ENCODE peak calls at places on chromosomes 5 and 9, in nine cellular contexts. One of them, this sample, is unnamed.

GRCh38 chr9:119836036-119836435 is 466.8 kb upstream of the BRINP1 start:
- DNase-seq in A549: no peak
- DNase-seq in neural progenitor cell: peak
- DNase-seq in mucosa of descending colon: no peak
- DNase-seq in LHCN-M2: no peak
- DNase-seq in endodermal cell: peak
- DNase-seq in NCI-H226: no peak
- DNase-seq in adipocyte: no peak
- DNase-seq in heart right ventricle: no peak
- DNase-seq in this sample: no peak

GRCh38 chr9:6765396-6765795 is 7.6 kb downstream of the KDM4C start:
- DNase-seq in A549: no peak
- DNase-seq in neural progenitor cell: no peak
- DNase-seq in mucosa of descending colon: no peak
- DNase-seq in LHCN-M2: no peak
- DNase-seq in endodermal cell: no peak
- DNase-seq in NCI-H226: no peak
- DNase-seq in adipocyte: no peak
- DNase-seq in heart right ventricle: no peak
- DNase-seq in this sample: no peak

GRCh38 chr9:69173497-69173890 is 583 bp upstream of the TJP2 start:
- DNase-seq in A549: no peak
- DNase-seq in neural progenitor cell: no peak
- DNase-seq in mucosa of descending colon: no peak
- DNase-seq in LHCN-M2: no peak
- DNase-seq in endodermal cell: no peak
- DNase-seq in NCI-H226: peak
- DNase-seq in adipocyte: no peak
- DNase-seq in heart right ventricle: no peak
- DNase-seq in this sample: no peak

GRCh38 chr5:174154559-174154958 is 109.1 kb downstream of the NSG2 start:
- DNase-seq in A549: no peak
- DNase-seq in neural progenitor cell: no peak
- DNase-seq in mucosa of descending colon: no peak
- DNase-seq in LHCN-M2: no peak
- DNase-seq in endodermal cell: no peak
- DNase-seq in NCI-H226: no peak
- DNase-seq in adipocyte: no peak
- DNase-seq in heart right ventricle: no peak
- DNase-seq in this sample: no peak

GRCh38 chr9:89435315-89435823 is 62.5 kb downstream of the SEMA4D start:
- DNase-seq in A549: peak
- DNase-seq in neural progenitor cell: peak
- DNase-seq in mucosa of descending colon: peak
- DNase-seq in LHCN-M2: no peak
- DNase-seq in endodermal cell: peak
- DNase-seq in NCI-H226: peak
- DNase-seq in adipocyte: no peak
- DNase-seq in heart right ventricle: no peak
- DNase-seq in this sample: peak

GRCh38 chr5:55691265-55692105 is 20.6 kb downstream of the SLC38A9 start:
- DNase-seq in A549: peak
- DNase-seq in neural progenitor cell: no peak
- DNase-seq in mucosa of descending colon: no peak
- DNase-seq in LHCN-M2: peak
- DNase-seq in endodermal cell: no peak
- DNase-seq in NCI-H226: no peak
- DNase-seq in adipocyte: peak
- DNase-seq in heart right ventricle: no peak
- DNase-seq in this sample: peak

GRCh38 chr5:95771109-95771708 is 40.1 kb downstream of the RHOBTB3 start:
- DNase-seq in A549: no peak
- DNase-seq in neural progenitor cell: no peak
- DNase-seq in mucosa of descending colon: no peak
- DNase-seq in LHCN-M2: no peak
- DNase-seq in endodermal cell: no peak
- DNase-seq in NCI-H226: no peak
- DNase-seq in adipocyte: no peak
- DNase-seq in heart right ventricle: peak
- DNase-seq in this sample: no peak

GRCh38 chr5:147628054-147628895 is 118.4 kb upstream of the DPYSL3 start:
- DNase-seq in A549: peak
- DNase-seq in neural progenitor cell: peak
- DNase-seq in mucosa of descending colon: peak
- DNase-seq in LHCN-M2: peak
- DNase-seq in endodermal cell: peak
- DNase-seq in NCI-H226: peak
- DNase-seq in adipocyte: peak
- DNase-seq in heart right ventricle: peak
- DNase-seq in this sample: peak

GRCh38 chr9:124180557-124180956 is 77.2 kb upstream of the NEK6 start:
- DNase-seq in A549: no peak
- DNase-seq in neural progenitor cell: no peak
- DNase-seq in mucosa of descending colon: peak
- DNase-seq in LHCN-M2: peak
- DNase-seq in endodermal cell: no peak
- DNase-seq in NCI-H226: no peak
- DNase-seq in adipocyte: peak
- DNase-seq in heart right ventricle: peak
- DNase-seq in this sample: no peak

GRCh38 chr5:81740758-81741157 is 10.1 kb downstream of the SSBP2 start:
- DNase-seq in A549: no peak
- DNase-seq in neural progenitor cell: no peak
- DNase-seq in mucosa of descending colon: no peak
- DNase-seq in LHCN-M2: no peak
- DNase-seq in endodermal cell: no peak
- DNase-seq in NCI-H226: no peak
- DNase-seq in adipocyte: no peak
- DNase-seq in heart right ventricle: no peak
- DNase-seq in this sample: no peak

GRCh38 chr5:37071901-37072581 is 177.1 kb downstream of the CPLANE1 start:
- DNase-seq in A549: no peak
- DNase-seq in neural progenitor cell: no peak
- DNase-seq in mucosa of descending colon: no peak
- DNase-seq in LHCN-M2: peak
- DNase-seq in endodermal cell: no peak
- DNase-seq in NCI-H226: peak
- DNase-seq in adipocyte: peak
- DNase-seq in heart right ventricle: no peak
- DNase-seq in this sample: no peak